ENCODE peak calls at places on chromosomes 11 and 22, in seven cellular contexts. L is thyroid gland, F is OCI-LY7, M is prostate gland, Q is left ventricle myocardium inferior, I is hepatocyte, Y is kidney. U is an unnamed sample.

GRCh38 chr11:57977709-57978108 is 46.0 kb upstream of the OR9Q1 start:
- DNase-seq in Q (no peak), Y (no peak), L (peak; percentile 14), F (no peak), M (no peak), I (no peak), U (no peak)

GRCh38 chr11:76215946-76216345 is 9.6 kb upstream of the WNT11 start:
- DNase-seq in L (no peak), Y (peak; percentile 21), F (no peak), Q (peak; percentile 3), I (no peak), M (no peak), U (no peak)

GRCh38 chr11:79236541-79236971 is 204.3 kb downstream of the TENM4 start:
- DNase-seq in M (no peak), L (peak; percentile 77), Y (no peak), I (no peak), Q (no peak), F (no peak), U (no peak)

GRCh38 chr11:2673250-2673610 is 26.6 kb downstream of the KCNQ1OT1 start:
- DNase-seq in Y (no peak), I (no peak), F (no peak), M (no peak), L (no peak), Q (no peak), U (no peak)

GRCh38 chr11:74650498-74650897 is 58.1 kb downstream of the POLD3 start:
- DNase-seq in I (no peak), M (no peak), Y (no peak), L (no peak), F (no peak), Q (peak; percentile 29), U (no peak)

GRCh38 chr22:48955351-48956311 is 872.0 kb downstream of the BRD1 start:
- DNase-seq in Q (no peak), F (no peak), L (no peak), M (peak; percentile 3), Y (no peak), I (no peak), U (no peak)

GRCh38 chr22:47038206-47038835 is 275.9 kb downstream of the TBC1D22A start:
- DNase-seq in L (no peak), Q (no peak), Y (peak; percentile 62), I (no peak), M (no peak), F (no peak), U (no peak)

GRCh38 chr11:350723-351255 is 18.5 kb upstream of the B4GALNT4 start:
- DNase-seq in I (no peak), F (peak; percentile 54), M (peak; percentile 81), L (no peak), Q (no peak), Y (no peak), U (no peak)

GRCh38 chr11:44110231-44110679 is 14.8 kb downstream of the EXT2 start:
- DNase-seq in L (peak; percentile 66), Y (no peak), M (peak; percentile 30), I (peak; percentile 62), Q (peak; percentile 50), F (peak; percentile 65), U (peak; percentile 51)

GRCh38 chr11:118046051-118046963 is 30.6 kb upstream of the TMPRSS4 start:
- DNase-seq in Q (no peak), Y (no peak), L (no peak), F (no peak), I (no peak), M (no peak), U (no peak)

GRCh38 chr11:3232956-3233355 is 739 bp upstream of the MRGPRE start:
- DNase-seq in Q (no peak), M (no peak), Y (no peak), I (no peak), L (no peak), F (no peak), U (no peak)

GRCh38 chr11:36469063-36469462 is 41.0 kb downstream of the TRAF6 start:
- DNase-seq in Y (no peak), Q (no peak), M (no peak), L (no peak), F (no peak), I (no peak), U (peak; percentile 44)

GRCh38 chr22:49062155-49063039 is 765.3 kb downstream of the BRD1 start:
- DNase-seq in F (no peak), L (no peak), Q (no peak), I (no peak), Y (no peak), M (no peak), U (no peak)

GRCh38 chr11:102517670-102518069 is 12.9 kb downstream of the MMP7 start:
- DNase-seq in M (no peak), F (no peak), Y (no peak), Q (no peak), L (peak; percentile 51), I (no peak), U (no peak)

GRCh38 chr11:102516179-102516578 is 14.4 kb downstream of the MMP7 start:
- DNase-seq in L (no peak), Q (no peak), I (no peak), F (no peak), M (no peak), Y (no peak), U (no peak)

GRCh38 chr11:102518296-102519094 is 12.1 kb downstream of the MMP7 start:
- DNase-seq in I (no peak), Y (no peak), L (no peak), M (no peak), F (peak; percentile 21), Q (no peak), U (no peak)

DNA sequence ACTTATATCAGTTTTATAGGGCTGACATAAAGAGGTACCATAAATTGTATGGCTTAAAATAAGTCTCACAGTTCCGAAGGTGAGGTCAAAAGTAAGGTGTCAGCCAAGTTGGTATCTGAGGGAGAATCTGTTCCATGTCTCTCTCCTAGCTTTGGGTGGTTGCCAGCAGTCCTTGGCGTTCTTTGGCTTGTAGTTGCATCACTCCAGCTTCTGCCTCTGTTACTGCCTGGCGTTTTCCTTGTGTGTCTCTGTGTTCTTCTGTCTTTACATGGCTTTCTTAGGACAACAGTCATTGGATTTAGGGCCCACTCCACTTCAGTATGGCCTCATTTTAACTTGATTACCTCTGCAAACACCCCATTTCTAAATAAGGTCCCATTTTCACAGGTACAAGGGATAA is 16.7 kb downstream of the MMP7 start:
- DNase-seq in Y (no peak), F (no peak), I (peak; percentile 62), M (peak; percentile 96), L (peak; percentile 90), Q (no peak), U (no peak)
- TF ChIP-seq CTCF in Y (no peak), F (no peak), I (no peak), M (no peak), L (no peak), Q (no peak), U (no peak)

DNA sequence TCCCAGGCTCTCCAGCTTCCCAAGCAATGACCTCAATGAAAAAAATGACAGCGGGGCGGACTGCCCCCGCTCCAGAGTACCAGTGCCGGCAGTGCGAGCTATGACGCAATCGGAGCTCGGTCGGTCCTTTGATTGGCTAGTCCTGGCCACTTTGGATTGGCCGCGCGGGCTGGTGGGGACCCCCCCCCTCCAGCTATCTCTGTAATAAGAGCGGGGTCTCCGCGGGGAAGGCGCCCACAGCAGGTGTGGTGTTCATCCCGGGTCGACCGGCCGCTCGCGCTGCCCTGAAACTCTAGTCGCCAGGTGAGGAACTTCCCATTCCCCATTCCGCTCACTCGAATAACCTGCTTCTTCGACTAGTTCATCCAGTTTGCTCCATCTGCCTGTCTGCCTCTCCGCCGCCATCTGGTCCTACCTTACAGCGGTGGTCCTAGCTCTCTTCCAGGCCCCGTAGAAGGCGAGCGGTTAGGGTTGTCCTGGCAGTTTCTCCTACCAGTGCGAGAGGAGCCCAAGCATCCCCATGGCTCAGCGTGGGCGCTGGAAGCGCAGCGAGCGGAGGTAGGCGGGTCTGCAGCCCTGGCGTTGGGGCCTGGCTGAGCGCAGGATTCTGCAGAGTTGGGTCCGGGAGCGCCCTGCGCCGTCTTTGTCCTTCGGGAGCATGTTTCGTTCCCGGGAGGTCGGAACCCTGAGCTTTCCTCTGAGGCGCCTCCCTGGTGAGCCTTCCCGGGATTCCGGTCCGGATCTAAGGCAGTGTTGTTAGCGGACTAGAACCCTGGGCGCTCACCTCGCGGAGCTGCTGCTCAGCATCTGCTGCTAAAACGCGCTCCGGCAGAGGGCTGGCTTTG is at the start of gene CALCB:
- DNase-seq in Q (no peak), Y (peak; percentile 82), F (no peak), M (no peak), I (peak; percentile 55), L (peak; percentile 33), U (no peak)
- H3K9me3 ChIP-seq in Q (peaks cover 22% of the 10 kb centered on the region), Y (no peaks in the 10 kb centered on the region), F (no peaks in the 10 kb centered on the region), M (no peaks in the 10 kb centered on the region), I (no peaks in the 10 kb centered on the region), L (no peaks in the 10 kb centered on the region), U (peaks cover 2% of the 10 kb centered on the region)

GRCh38 chr11:46351148-46351547 is 3.9 kb downstream of the DGKZ start:
- DNase-seq in Y (no peak), Q (no peak), L (no peak), M (no peak), I (no peak), F (no peak), U (no peak)

GRCh38 chr11:46350695-46351094 is 3.4 kb downstream of the DGKZ start:
- DNase-seq in Y (no peak), L (no peak), M (no peak), I (no peak), Q (no peak), F (no peak), U (no peak)

GRCh38 chr11:46353706-46354105 is 6.4 kb downstream of the DGKZ start:
- DNase-seq in I (no peak), F (no peak), M (no peak), Y (no peak), Q (no peak), L (no peak), U (no peak)

GRCh38 chr11:46352063-46352841 is 5.0 kb downstream of the DGKZ start:
- DNase-seq in F (peak; percentile 71), Y (peak; percentile 82), L (no peak), Q (no peak), M (no peak), I (peak; percentile 64), U (peak; percentile 88)

GRCh38 chr11:46351606-46352005 is 4.3 kb downstream of the DGKZ start:
- DNase-seq in Q (no peak), Y (no peak), M (no peak), I (no peak), L (no peak), F (no peak), U (no peak)
- H3K4me3 ChIP-seq in Q (peak overlapping the region; percentile 37), Y (no peak overlapping the region), M (no peak overlapping the region), I (no peak overlapping the region), L (no peak overlapping the region), F (no peak overlapping the region), U (no peak overlapping the region)

GRCh38 chr11:85590848-85591483 is 36.2 kb downstream of the DLG2 start:
- DNase-seq in Y (no peak), L (no peak), F (peak; percentile 35), M (no peak), Q (no peak), I (peak; percentile 41), U (no peak)
- TF ChIP-seq CTCF in Y (no peak), L (no peak), F (peak; percentile 69), M (no peak), Q (peak; percentile 43), I (peak; percentile 57), U (peak; percentile 5)

U was measured in WERI-Rb-1.